ENCODE peak calls at places on chromosome 11, in nine cellular contexts. H, Y, T, S, C, P, K, V and E are unnamed samples.

GRCh38 chr11:49221112-49221511 is 12.7 kb upstream of the FOLH1 start:
- DNase-seq in H (no peak), Y (no peak), T (no peak), S (no peak), C (no peak), P (no peak), K (no peak), V (no peak), E (no peak)

GRCh38 chr11:119055901-119056300 is 1.1 kb downstream of the HYOU1 start:
- DNase-seq in H (peak), Y (no peak), T (peak), S (peak), C (no peak), P (no peak), K (no peak), V (no peak), E (no peak)

GRCh38 chr11:47553417-47553746 is 450 bp upstream of the CELF1 start:
- DNase-seq in H (no peak), Y (peak), T (no peak), S (no peak), C (no peak), P (no peak), K (no peak), V (no peak), E (no peak)

GRCh38 chr11:110186456-110186855 is 93.3 kb downstream of the ZC3H12C start:
- DNase-seq in H (no peak), Y (no peak), T (no peak), S (no peak), C (no peak), P (no peak), K (no peak), V (no peak), E (no peak)

GRCh38 chr11:59865031-59865430 is 1.3 kb downstream of the TCN1 start:
- DNase-seq in H (no peak), Y (no peak), T (no peak), S (no peak), C (no peak), P (no peak), K (no peak), V (no peak), E (no peak)

GRCh38 chr11:114358711-114359110 is 41.6 kb downstream of the C11orf71 start:
- DNase-seq in H (no peak), Y (no peak), T (peak), S (no peak), C (no peak), P (no peak), K (no peak), V (no peak), E (no peak)

GRCh38 chr11:2385156-2386151 is 8.3 kb downstream of the CD81 start:
- DNase-seq in H (no peak), Y (no peak), T (no peak), S (no peak), C (peak), P (no peak), K (no peak), V (no peak), E (no peak)

GRCh38 chr11:59152312-59152967 is 9.8 kb downstream of the FAM111A start:
- DNase-seq in H (no peak), Y (no peak), T (no peak), S (no peak), C (peak), P (no peak), K (no peak), V (no peak), E (no peak)

GRCh38 chr11:117146521-117146920 is 2.4 kb downstream of the PAFAH1B2 start:
- DNase-seq in H (no peak), Y (no peak), T (peak), S (peak), C (no peak), P (no peak), K (no peak), V (no peak), E (no peak)

GRCh38 chr11:114366331-114367243 is 33.7 kb downstream of the C11orf71 start:
- DNase-seq in H (peak), Y (no peak), T (peak), S (peak), C (no peak), P (no peak), K (no peak), V (no peak), E (no peak)

GRCh38 chr11:61489833-61490585 is 18.5 kb upstream of the LRRC10B start:
- DNase-seq in H (no peak), Y (no peak), T (peak), S (no peak), C (no peak), P (no peak), K (no peak), V (peak), E (no peak)

GRCh38 chr11:62124186-62125113 is 639 bp downstream of the INCENP start:
- DNase-seq in H (peak), Y (no peak), T (peak), S (peak), C (peak), P (no peak), K (peak), V (no peak), E (no peak)

GRCh38 chr11:10294289-10294953 is 402 bp upstream of the SBF2 start:
- DNase-seq in H (peak), Y (peak), T (peak), S (peak), C (no peak), P (no peak), K (no peak), V (peak), E (no peak)

GRCh38 chr11:36693139-36693845 is 95.3 kb upstream of the RAG2 start:
- DNase-seq in H (no peak), Y (no peak), T (no peak), S (no peak), C (no peak), P (no peak), K (no peak), V (no peak), E (no peak)

GRCh38 chr11:71158936-71159335 is 93.4 kb downstream of the SHANK2 start:
- DNase-seq in H (no peak), Y (no peak), T (no peak), S (no peak), C (no peak), P (no peak), K (no peak), V (no peak), E (no peak)